ENCODE peak calls at places on chromosome 1, in ten cellular contexts. K is lung; J is IMR-90; U is tibial nerve; Z is CD8-positive, alpha-beta memory T cell; O is breast epithelium; G is naive thymus-derived CD4-positive, alpha-beta T cell; D is CD8-positive, alpha-beta T cell; A is H1; V is hepatocyte. E is an unnamed sample.

GRCh38 chr1:197773856-197774255 is 1.4 kb downstream of the DENND1B start:
- DNase-seq in K (no peak), J (no peak), U (no peak), Z (no peak), O (no peak), G (no peak), D (no peak), A (no peak), V (no peak), E (no peak)

GRCh38 chr1:113123737-113124136 is 50.7 kb downstream of the LRIG2 start:
- DNase-seq in K (no peak), J (peak; percentile 85), U (no peak), Z (no peak), O (no peak), G (no peak), D (no peak), A (no peak), V (no peak), E (no peak)

GRCh38 chr1:66137235-66137634 is 344.5 kb downstream of the PDE4B start:
- DNase-seq in K (no peak), J (peak; percentile 6), U (no peak), Z (no peak), O (no peak), G (no peak), D (no peak), A (no peak), V (no peak), E (no peak)

GRCh38 chr1:35442737-35443136 is 114.5 kb downstream of the KIAA0319L start:
- DNase-seq in K (no peak), J (peak; percentile 12), U (no peak), Z (no peak), O (no peak), G (no peak), D (no peak), A (no peak), V (no peak), E (no peak)

GRCh38 chr1:232377494-232377770 is 252.5 kb downstream of the SIPA1L2 start:
- DNase-seq in K (no peak), J (peak; percentile 78), U (no peak), Z (no peak), O (no peak), G (no peak), D (no peak), A (no peak), V (peak; percentile 23), E (no peak)

GRCh38 chr1:112144738-112145426 is 155.4 kb upstream of the KCND3 start:
- DNase-seq in K (no peak), J (no peak), U (no peak), Z (no peak), O (no peak), G (no peak), D (no peak), A (no peak), V (no peak), E (no peak)

GRCh38 chr1:9294910-9295636 is 2.4 kb downstream of the SPSB1 start:
- DNase-seq in K (no peak), J (peak; percentile 76), U (peak; percentile 49), Z (no peak), O (no peak), G (no peak), D (no peak), A (no peak), V (peak; percentile 61), E (no peak)

GRCh38 chr1:183777359-183777758 is 27.6 kb upstream of the RGL1 start:
- DNase-seq in K (no peak), J (peak; percentile 24), U (no peak), Z (no peak), O (no peak), G (no peak), D (no peak), A (no peak), V (no peak), E (no peak)

GRCh38 chr1:154765970-154766369 is 104.1 kb downstream of the KCNN3 start:
- DNase-seq in K (no peak), J (peak; percentile 34), U (no peak), Z (no peak), O (peak; percentile 0), G (no peak), D (no peak), A (no peak), V (peak; percentile 46), E (no peak)

GRCh38 chr1:24418898-24419628 is 3.5 kb downstream of the NIPAL3 start:
- DNase-seq in K (peak; percentile 70), J (peak; percentile 38), U (no peak), Z (no peak), O (peak; percentile 67), G (peak; percentile 18), D (no peak), A (no peak), V (no peak), E (no peak)

GRCh38 chr1:223712184-223712855 is at the start of gene CAPN2:
- DNase-seq in K (peak; percentile 77), J (peak; percentile 86), U (peak; percentile 48), Z (peak; percentile 62), O (peak; percentile 79), G (peak; percentile 29), D (peak; percentile 20), A (peak; percentile 83), V (peak; percentile 96), E (no peak)

GRCh38 chr1:8121261-8122159 is 95.4 kb upstream of the ERRFI1 start:
- DNase-seq in K (peak; percentile 70), J (peak; percentile 94), U (peak; percentile 61), Z (no peak), O (no peak), G (no peak), D (no peak), A (no peak), V (peak; percentile 61), E (peak; percentile 78)

GRCh38 chr1:21468597-21468996 is 28.7 kb downstream of the NBPF3 start:
- DNase-seq in K (no peak), J (peak; percentile 37), U (no peak), Z (no peak), O (no peak), G (no peak), D (no peak), A (peak; percentile 80), V (peak; percentile 26), E (no peak)

GRCh38 chr1:204127597-204128242 is 24.1 kb downstream of the ETNK2 start:
- DNase-seq in K (peak; percentile 66), J (peak; percentile 88), U (peak; percentile 71), Z (no peak), O (no peak), G (no peak), D (no peak), A (peak; percentile 76), V (peak; percentile 86), E (no peak)

GRCh38 chr1:210373878-210374599 is 45.3 kb downstream of the HHAT start:
- DNase-seq in K (peak; percentile 60), J (peak; percentile 97), U (peak; percentile 19), Z (peak; percentile 66), O (peak; percentile 68), G (no peak), D (peak; percentile 11), A (peak; percentile 90), V (peak; percentile 85), E (no peak)

GRCh38 chr1:51433269-51433971 is 85.6 kb downstream of the EPS15 start:
- DNase-seq in K (no peak), J (no peak), U (peak; percentile 34), Z (peak; percentile 9), O (no peak), G (no peak), D (no peak), A (no peak), V (no peak), E (no peak)
- H3K4me1 ChIP-seq in K (peaks cover 6% of the 10 kb centered on the region), J (no peaks in the 10 kb centered on the region), U (peaks cover 5% of the 10 kb centered on the region), Z (peaks cover 26% of the 10 kb centered on the region), O (no peaks in the 10 kb centered on the region), G (peaks cover 23% of the 10 kb centered on the region), D (peaks cover 22% of the 10 kb centered on the region), A (no peaks in the 10 kb centered on the region), V (no peaks in the 10 kb centered on the region), E (peaks cover 2% of the 10 kb centered on the region)

DNA sequence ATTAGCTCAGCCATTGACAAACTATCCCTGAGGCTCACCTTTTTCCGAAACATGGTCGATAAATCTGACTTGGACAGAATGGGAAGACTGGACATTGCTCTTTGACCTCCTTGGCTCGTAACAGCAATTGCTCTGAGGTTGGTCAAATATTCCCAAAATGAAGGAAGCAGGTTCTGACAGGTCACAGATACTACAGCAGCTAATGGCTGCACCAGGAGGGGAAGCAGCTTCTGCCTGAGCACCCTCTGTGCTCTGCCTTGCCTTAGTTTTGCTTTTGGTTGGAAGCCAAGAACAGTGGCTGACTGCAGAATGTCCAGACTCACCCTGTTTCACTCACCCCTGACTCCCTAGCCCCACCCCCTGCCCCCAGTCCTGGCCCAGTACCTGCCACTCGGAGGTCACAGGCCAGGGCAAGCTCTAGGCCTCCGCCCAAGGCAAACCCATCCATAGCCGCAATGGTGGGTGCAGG is 15.4 kb downstream of the ECHDC2 start:
- DNase-seq in K (no peak), J (no peak), U (no peak), Z (no peak), O (no peak), G (no peak), D (no peak), A (no peak), V (no peak), E (no peak)
- H3K27ac ChIP-seq in K (no peak overlapping the region), J (no peak overlapping the region), U (no peak overlapping the region), Z (peak overlapping the region; percentile 33), O (no peak overlapping the region), G (no peak overlapping the region), D (no peak overlapping the region), A (no peak overlapping the region), V (no peak overlapping the region), E (no peak overlapping the region)

GRCh38 chr1:98827041-98827440 is 165.5 kb downstream of the SNX7 start:
- DNase-seq in K (no peak), J (no peak), U (no peak), Z (no peak), O (no peak), G (no peak), D (no peak), A (no peak), V (no peak), E (no peak)

GRCh38 chr1:98821379-98821778 is 159.9 kb downstream of the SNX7 start:
- DNase-seq in K (no peak), J (no peak), U (no peak), Z (no peak), O (no peak), G (no peak), D (no peak), A (no peak), V (no peak), E (no peak)

GRCh38 chr1:98824724-98825123 is 163.2 kb downstream of the SNX7 start:
- DNase-seq in K (no peak), J (no peak), U (no peak), Z (no peak), O (no peak), G (no peak), D (no peak), A (no peak), V (no peak), E (no peak)
- H3K4me3 ChIP-seq in K (no peak overlapping the region), J (no peak overlapping the region), U (no peak overlapping the region), Z (no peak overlapping the region), O (no peak overlapping the region), G (no peak overlapping the region), D (no peak overlapping the region), A (no peak overlapping the region), V (no peak overlapping the region), E (no peak overlapping the region)

DNA sequence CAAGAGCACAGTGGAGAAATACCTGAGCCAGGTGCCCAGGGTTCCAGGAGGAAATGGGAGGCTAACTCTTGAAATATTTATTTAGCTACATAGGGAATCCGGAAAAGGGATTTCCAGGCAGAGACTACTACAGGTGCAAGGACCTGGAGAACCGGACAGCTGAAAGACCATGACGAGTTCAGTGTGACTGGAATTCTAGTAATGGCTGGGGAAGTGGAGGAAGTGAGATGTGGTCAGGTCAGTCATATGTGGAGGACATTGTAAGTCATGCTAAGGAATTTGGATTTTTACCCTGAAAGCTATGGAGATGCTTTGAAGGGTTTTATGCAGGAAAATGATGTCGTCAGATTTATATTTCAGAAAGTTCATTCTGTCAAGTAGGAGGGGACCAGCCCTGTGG is 1.8 kb downstream of the CAP1 start:
- DNase-seq in K (no peak), J (peak; percentile 67), U (no peak), Z (no peak), O (no peak), G (no peak), D (no peak), A (no peak), V (no peak), E (no peak)
- H3K4me1 ChIP-seq in K (peaks cover 30% of the 10 kb centered on the region), J (peaks cover 5% of the 10 kb centered on the region), U (peaks cover 50% of the 10 kb centered on the region), Z (peaks cover 72% of the 10 kb centered on the region), O (no peaks in the 10 kb centered on the region), G (peaks cover 49% of the 10 kb centered on the region), D (peaks cover 73% of the 10 kb centered on the region), A (peaks cover 7% of the 10 kb centered on the region), V (peaks cover 24% of the 10 kb centered on the region), E (peaks cover 49% of the 10 kb centered on the region)

E was measured in thoracic aorta.